ENCODE peak calls at places on chromosome X, in ten cellular contexts. Y is posterior cingulate gyrus; E is central memory CD4-positive, alpha-beta T cell; A is lower lobe of right lung; U is SW 1271; N is GM04504; W is dorsolateral prefrontal cortex; P is hypothalamus; H is substantia nigra; X is NCI-H446. L is an unnamed sample.
A peak's percentile ranks its signal among the peaks of the same experiment; 100 is the strongest.

GRCh38 chrX:12825801-12826200 is 34.6 kb downstream of the PRPS2 start:
- DNase-seq in Y (no peak), E (no peak), A (no peak), U (no peak), N (no peak), W (no peak), P (no peak), H (no peak), X (no peak), L (no peak)

GRCh38 chrX:72097081-72097480 is 34.6 kb downstream of the RTL5 start:
- DNase-seq in Y (no peak), E (no peak), A (no peak), U (no peak), N (no peak), W (no peak), P (no peak), H (no peak), X (no peak), L (no peak)

GRCh38 chrX:46873746-46874145 is 36.9 kb downstream of the RP2 start:
- DNase-seq in Y (no peak), E (no peak), A (no peak), U (peak; percentile 8), N (no peak), W (no peak), P (no peak), H (no peak), X (no peak), L (no peak)

GRCh38 chrX:136325377-136325776 is 24.6 kb downstream of the ADGRG4 start:
- DNase-seq in Y (no peak), E (no peak), A (no peak), U (no peak), N (no peak), W (no peak), P (no peak), H (no peak), X (no peak), L (no peak)

GRCh38 chrX:77342028-77342427 is 105.2 kb upstream of the FGF16 start:
- DNase-seq in Y (no peak), E (no peak), A (no peak), U (no peak), N (no peak), W (no peak), P (no peak), H (no peak), X (no peak), L (no peak)

GRCh38 chrX:106862972-106863688 is 40.0 kb downstream of the RIPPLY1 start:
- DNase-seq in Y (no peak), E (peak; percentile 17), A (no peak), U (no peak), N (no peak), W (no peak), P (no peak), H (no peak), X (no peak), L (no peak)

GRCh38 chrX:150936556-150936955 is 38.1 kb upstream of the CD99L2 start:
- DNase-seq in Y (no peak), E (no peak), A (no peak), U (no peak), N (no peak), W (no peak), P (no peak), H (no peak), X (no peak), L (no peak)

GRCh38 chrX:1025413-1025812 is 187.0 kb downstream of the CRLF2 start:
- DNase-seq in Y (no peak), E (no peak), A (no peak), U (no peak), N (no peak), W (no peak), P (no peak), H (no peak), X (no peak), L (no peak)

GRCh38 chrX:104173841-104174240 is 7.6 kb downstream of the FAM199X start:
- DNase-seq in Y (no peak), E (no peak), A (no peak), U (no peak), N (no peak), W (no peak), P (no peak), H (no peak), X (no peak), L (no peak)

GRCh38 chrX:12210921-12211320 is 72.6 kb downstream of the FRMPD4 start:
- DNase-seq in Y (no peak), E (no peak), A (no peak), U (no peak), N (peak; percentile 30), W (no peak), P (no peak), H (no peak), X (no peak), L (no peak)

GRCh38 chrX:146396409-146396808 is 413.2 kb upstream of the CXorf51B start:
- DNase-seq in Y (no peak), E (no peak), A (no peak), U (no peak), N (no peak), W (no peak), P (no peak), H (no peak), X (no peak), L (no peak)

GRCh38 chrX:39764441-39764914 is 333.3 kb downstream of the BCOR start:
- DNase-seq in Y (no peak), E (no peak), A (no peak), U (no peak), N (no peak), W (no peak), P (no peak), H (no peak), X (no peak), L (no peak)

GRCh38 chrX:20063716-20064351 is 52.9 kb downstream of the MAP7D2 start:
- DNase-seq in Y (no peak), E (no peak), A (no peak), U (no peak), N (no peak), W (no peak), P (no peak), H (no peak), X (no peak), L (no peak)

GRCh38 chrX:47579537-47579936 is 2.7 kb upstream of the TIMP1 start:
- DNase-seq in Y (no peak), E (no peak), A (peak; percentile 45), U (no peak), N (no peak), W (no peak), P (no peak), H (no peak), X (no peak), L (no peak)

L was measured in mesothelial cell of epicardium.